ENCODE peak calls at places on chromosome 16, in seven cellular contexts. W is Peyer's patch, S is heart left ventricle, N is ovary, F is right lobe of liver, R is uterus, D is upper lobe of left lung. K is an unnamed sample.

GRCh38 chr16:56732366-56732765 is 2.4 kb downstream of the NUP93 start:
- DNase-seq in W (no peak), R (no peak), F (no peak), S (no peak), N (no peak), D (no peak), K (no peak)

GRCh38 chr16:11328172-11329079 is 16.8 kb upstream of the RMI2 start:
- DNase-seq in R (peak), W (no peak), F (no peak), N (peak), D (peak), S (peak), K (no peak)

GRCh38 chr16:6611535-6611934 is 721.1 kb upstream of the RBFOX1 start:
- DNase-seq in N (no peak), R (no peak), W (no peak), S (no peak), D (no peak), F (no peak), K (no peak)

GRCh38 chr16:86477642-86478041 is 32.7 kb upstream of the FOXF1 start:
- DNase-seq in S (no peak), D (no peak), N (no peak), R (no peak), F (no peak), W (no peak), K (no peak)

GRCh38 chr16:31063843-31064611 is 10.0 kb downstream of the ZNF668 start:
- DNase-seq in R (no peak), D (no peak), N (no peak), W (peak), F (no peak), S (no peak), K (no peak)

GRCh38 chr16:78035012-78035411 is 12.7 kb downstream of the CLEC3A start:
- DNase-seq in R (no peak), D (no peak), W (no peak), S (no peak), F (no peak), N (no peak), K (no peak)

GRCh38 chr16:82136956-82137818 is 32.8 kb downstream of the MPHOSPH6 start:
- DNase-seq in R (no peak), S (no peak), F (no peak), W (no peak), N (no peak), D (no peak), K (no peak)

GRCh38 chr16:57389087-57389468 is 15.5 kb upstream of the CCL17 start:
- DNase-seq in D (no peak), R (no peak), N (no peak), S (no peak), F (no peak), W (no peak), K (no peak)

GRCh38 chr16:2159052-2159838 is 3.7 kb downstream of the TRAF7 start:
- DNase-seq in R (peak), S (no peak), N (peak), W (peak), D (no peak), F (peak), K (no peak)

GRCh38 chr16:64459821-64460220 is 662.0 kb downstream of the CDH11 start:
- DNase-seq in D (no peak), N (no peak), R (peak), F (no peak), W (no peak), S (peak), K (no peak)

GRCh38 chr16:31487076-31487719 is 4.3 kb downstream of the SLC5A2 start:
- DNase-seq in F (no peak), R (no peak), S (no peak), N (no peak), W (no peak), D (no peak), K (no peak)

GRCh38 chr16:716250-716607 is 1.3 kb downstream of the METRN start:
- DNase-seq in S (no peak), N (no peak), D (no peak), W (no peak), R (no peak), F (peak), K (no peak)

GRCh38 chr16:11526921-11527320 is 59.8 kb downstream of the LITAF start:
- DNase-seq in D (no peak), N (no peak), S (no peak), R (no peak), F (no peak), W (no peak), K (no peak)

GRCh38 chr16:67562918-67563707 is 787 bp downstream of the CTCF start:
- DNase-seq in N (peak), S (peak), F (peak), D (peak), W (peak), R (peak), K (no peak)

GRCh38 chr16:57148481-57148880 is 37.4 kb downstream of the PSME3IP1 start:
- DNase-seq in W (no peak), S (no peak), R (no peak), D (no peak), F (peak), N (peak), K (no peak)

GRCh38 chr16:57384248-57385070 is 12.2 kb downstream of the CX3CL1 start:
- DNase-seq in N (no peak), R (no peak), S (no peak), F (no peak), W (peak), D (no peak), K (no peak)

GRCh38 chr16:83011101-83011720 is 384.4 kb downstream of the CDH13 start:
- DNase-seq in D (no peak), W (no peak), S (no peak), R (no peak), N (no peak), F (no peak), K (no peak)

GRCh38 chr16:12317856-12318591 is 341.5 kb downstream of the SNX29 start:
- DNase-seq in W (no peak), F (no peak), R (no peak), N (no peak), S (no peak), D (no peak), K (no peak)

GRCh38 chr16:4266372-4266771 is 6.5 kb downstream of the TFAP4 start:
- DNase-seq in S (no peak), W (no peak), D (no peak), R (no peak), N (no peak), F (no peak), K (no peak)

GRCh38 chr16:53055603-53056527 is 1.1 kb downstream of the CHD9 start:
- DNase-seq in R (peak), F (peak), N (peak), W (no peak), D (peak), S (peak), K (no peak)

GRCh38 chr16:27238016-27238587 is 30.5 kb downstream of the NSMCE1 start:
- DNase-seq in W (no peak), N (peak), D (peak), R (peak), F (peak), S (no peak), K (peak)

GRCh38 chr16:8855051-8855786 is 13.6 kb downstream of the CARHSP1 start:
- DNase-seq in F (no peak), S (no peak), D (peak), W (peak), N (peak), R (no peak), K (no peak)

GRCh38 chr16:1997591-1998359 is 8.0 kb downstream of the SYNGR3 start:
- DNase-seq in R (no peak), F (no peak), N (peak), D (no peak), W (no peak), S (no peak), K (no peak)

GRCh38 chr16:31476305-31477219 is 4.6 kb downstream of the TGFB1I1 start:
- DNase-seq in S (peak), W (peak), F (peak), R (peak), N (no peak), D (peak), K (peak)

GRCh38 chr16:31477220-31478216 is 5.4 kb upstream of the SLC5A2 start:
- DNase-seq in F (peak), S (peak), W (peak), N (no peak), R (no peak), D (peak), K (no peak)

GRCh38 chr16:19294156-19294649 is 8.7 kb downstream of the CLEC19A start:
- DNase-seq in S (no peak), W (no peak), R (peak), N (no peak), D (peak), F (no peak), K (peak)

GRCh38 chr16:77898671-77899211 is 110.4 kb downstream of the VAT1L start:
- DNase-seq in F (no peak), R (no peak), W (no peak), S (no peak), N (no peak), D (no peak), K (no peak)

GRCh38 chr16:87114832-87115231 is 202.4 kb downstream of the C16orf95 start:
- DNase-seq in W (no peak), R (no peak), S (no peak), N (no peak), D (no peak), F (no peak), K (no peak)

GRCh38 chr16:68420366-68420765 is 27.9 kb downstream of the SMPD3 start:
- DNase-seq in N (no peak), W (no peak), D (no peak), F (no peak), R (no peak), S (no peak), K (no peak)

GRCh38 chr16:3087243-3087791 is 11.8 kb downstream of the ZSCAN10 start:
- DNase-seq in S (peak), W (no peak), N (no peak), F (no peak), D (no peak), R (peak), K (no peak)

GRCh38 chr16:84446086-84446485 is 58.4 kb downstream of the MEAK7 start:
- DNase-seq in S (no peak), W (peak), F (no peak), N (no peak), R (no peak), D (no peak), K (no peak)

GRCh38 chr16:84446596-84447392 is 57.7 kb downstream of the MEAK7 start:
- DNase-seq in D (no peak), W (peak), R (no peak), S (no peak), N (no peak), F (no peak), K (peak)

GRCh38 chr16:84442416-84443145 is 61.9 kb downstream of the MEAK7 start:
- DNase-seq in R (no peak), D (no peak), W (no peak), S (no peak), N (no peak), F (no peak), K (no peak)

GRCh38 chr16:84444476-84444875 is 60.0 kb downstream of the MEAK7 start:
- DNase-seq in R (no peak), F (no peak), D (no peak), S (no peak), W (no peak), N (no peak), K (no peak)

DNA sequence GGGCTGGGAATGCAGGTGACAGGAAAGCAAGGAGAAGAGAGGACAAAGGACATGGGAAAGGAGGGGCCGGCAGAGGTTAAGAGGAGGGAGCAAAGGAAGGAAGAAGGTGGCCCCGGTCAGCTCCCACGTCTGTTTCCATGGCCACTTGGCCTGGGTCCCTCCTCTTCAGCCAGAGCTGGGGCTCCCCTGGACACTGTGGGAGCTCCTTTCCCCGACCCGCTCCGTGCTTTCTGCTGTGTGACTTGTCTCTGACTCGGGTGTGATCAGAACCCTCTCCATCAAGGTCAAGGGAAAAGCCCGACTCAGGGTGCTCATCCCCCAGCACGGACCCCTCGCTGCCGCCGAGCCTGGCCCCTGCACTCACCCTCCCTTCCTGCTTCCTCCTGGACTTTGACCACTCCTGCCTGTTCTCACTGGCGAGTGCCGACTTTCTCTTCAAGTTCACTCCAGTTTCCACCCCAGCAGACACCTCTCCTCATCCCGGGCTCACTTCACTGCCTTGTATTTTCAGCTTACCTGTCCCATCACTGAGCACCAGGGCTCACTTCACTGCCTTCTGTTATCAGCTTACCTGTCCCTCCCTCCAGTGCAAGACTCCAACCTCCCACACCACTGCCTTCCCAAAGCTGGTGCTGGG is 61.2 kb downstream of the MEAK7 start:
- DNase-seq in S (no peak), F (no peak), D (no peak), W (peak), N (no peak), R (no peak), K (no peak)
- TF ChIP-seq POLR2A in S (no peak), F (no peak), D (no peak), W (no peak), N (no peak), R (no peak), K (no peak)

DNA sequence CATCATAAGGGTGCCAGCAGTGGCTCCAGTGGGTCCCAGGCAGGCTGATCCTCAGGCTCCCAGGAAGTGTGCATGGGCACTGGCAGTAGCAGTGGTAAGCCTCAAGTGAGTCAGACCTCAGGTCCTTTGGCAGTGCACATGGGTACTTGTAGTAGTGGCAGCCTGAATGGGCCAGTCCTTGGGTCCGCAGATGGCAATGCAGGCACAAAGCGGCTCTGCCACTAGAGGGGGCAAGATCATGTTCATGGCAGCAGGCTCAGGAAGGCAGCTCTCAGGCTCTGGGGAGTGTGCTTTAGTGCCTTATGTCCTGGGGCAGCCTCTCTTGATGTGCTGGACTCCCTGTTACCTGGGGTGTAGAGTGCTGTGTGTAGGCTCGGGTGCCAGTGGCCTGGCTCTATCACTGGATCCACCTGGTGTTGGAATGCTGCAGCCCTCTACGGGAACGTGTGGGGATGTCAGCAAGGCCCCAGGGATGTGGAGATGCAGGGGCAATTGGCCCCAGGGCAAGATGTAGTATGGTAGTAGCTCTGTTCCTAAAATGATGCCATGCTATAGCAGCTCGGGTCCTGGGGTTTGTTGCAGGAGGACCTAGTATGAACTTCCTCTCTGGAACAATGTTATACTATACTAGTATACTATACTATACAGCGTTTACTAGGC is 11.0 kb downstream of the ACSM3 start:
- DNase-seq in W (peak), N (peak), D (peak), F (peak), S (peak), R (no peak), K (no peak)
- TF ChIP-seq CTCF in W (peak), N (no peak), D (peak), F (peak), S (peak), R (no peak), K (no peak)

GRCh38 chr16:55324491-55325447 is 766 bp downstream of the IRX6 start:
- DNase-seq in N (no peak), W (no peak), D (peak), R (no peak), F (no peak), S (no peak), K (peak)
- H3K4me3 ChIP-seq in N (no peak), W (no peak), D (no peak), R (no peak), F (no peak), S (peak), K (peak)

GRCh38 chr16:75228143-75228976 is 9.6 kb downstream of the CTRB1 start:
- DNase-seq in D (no peak), W (no peak), F (no peak), N (no peak), S (no peak), R (no peak), K (no peak)

GRCh38 chr16:75225678-75226515 is 7.1 kb downstream of the CTRB1 start:
- DNase-seq in W (no peak), F (no peak), D (no peak), S (no peak), R (peak), N (no peak), K (no peak)

GRCh38 chr16:75229172-75230031 is 10.6 kb downstream of the CTRB1 start:
- DNase-seq in N (no peak), F (peak), R (peak), S (no peak), D (no peak), W (no peak), K (no peak)

GRCh38 chr16:75226550-75227360 is 8.0 kb downstream of the CTRB1 start:
- DNase-seq in F (no peak), R (no peak), N (no peak), D (no peak), W (no peak), S (no peak), K (no peak)

DNA sequence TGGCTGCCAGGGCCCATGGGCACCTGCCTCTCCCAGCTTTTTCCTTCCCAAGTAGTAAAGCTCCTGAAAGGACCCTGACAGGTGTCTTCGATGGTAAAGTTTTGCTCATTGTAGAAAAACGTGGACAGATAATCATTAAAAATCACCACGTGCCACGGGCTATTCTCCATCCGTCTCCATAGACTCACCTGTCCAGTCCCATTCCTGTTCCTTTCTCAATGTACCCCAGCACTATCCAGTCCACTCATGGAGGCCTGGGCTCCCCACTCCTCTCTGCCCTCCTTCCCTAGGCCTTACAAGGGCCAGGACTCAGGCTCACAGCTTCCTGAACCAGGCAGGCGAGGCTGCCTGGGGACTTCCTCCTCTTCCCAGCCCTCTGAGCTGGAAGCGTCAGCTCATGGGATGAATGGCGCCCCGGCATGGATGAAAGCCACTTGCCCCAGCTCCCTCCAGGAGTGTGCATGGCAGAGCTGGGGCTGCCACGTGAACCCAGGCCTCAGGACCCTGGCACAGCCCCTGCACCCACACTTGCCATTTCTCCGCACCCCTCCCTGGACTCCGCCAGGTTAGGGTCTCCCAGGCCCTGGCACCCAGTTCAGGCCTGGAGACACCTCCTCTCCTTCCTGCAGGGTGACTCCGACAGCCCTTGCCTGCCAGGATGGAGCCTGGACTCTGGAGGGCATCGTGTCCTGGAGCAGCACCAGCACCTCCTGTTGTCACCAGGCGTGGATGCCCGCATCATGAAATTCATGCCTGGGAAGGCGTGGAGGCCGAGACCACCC is 8.8 kb downstream of the CTRB1 start:
- DNase-seq in S (no peak), W (no peak), N (no peak), R (peak), F (no peak), D (no peak), K (no peak)
- TF ChIP-seq POLR2A in S (no peak), W (no peak), N (no peak), R (no peak), F (no peak), D (no peak), K (no peak)

K was measured in lower leg skin.